ENCODE peak calls at places on chromosome 5, in six cellular contexts. C, H, N, K, B and A are unnamed samples.

GRCh38 chr5:122751293-122751753 is 23.6 kb upstream of the SNX2 start:
- DNase-seq in C (no peak), H (no peak), N (no peak), K (peak; percentile 38), B (no peak), A (no peak)

GRCh38 chr5:159049844-159050318 is 49.8 kb downstream of the EBF1 start:
- DNase-seq in C (no peak), H (no peak), N (no peak), K (no peak), B (peak; percentile 8), A (peak; percentile 10)

GRCh38 chr5:31981361-31981955 is 192.7 kb downstream of the GOLPH3 start:
- DNase-seq in C (no peak), H (no peak), N (no peak), K (no peak), B (no peak), A (no peak)

GRCh38 chr5:65101706-65102105 is 333.0 kb downstream of the CWC27 start:
- DNase-seq in C (no peak), H (no peak), N (no peak), K (no peak), B (no peak), A (no peak)

GRCh38 chr5:168266016-168266415 is 25.4 kb upstream of the WWC1 start:
- DNase-seq in C (no peak), H (no peak), N (no peak), K (no peak), B (no peak), A (no peak)

GRCh38 chr5:15431923-15432322 is 68.1 kb upstream of the FBXL7 start:
- DNase-seq in C (no peak), H (no peak), N (no peak), K (no peak), B (no peak), A (no peak)

GRCh38 chr5:123505633-123506032 is 6.3 kb upstream of the CSNK1G3 start:
- DNase-seq in C (no peak), H (no peak), N (no peak), K (no peak), B (no peak), A (no peak)

GRCh38 chr5:129963359-129963758 is 59.1 kb downstream of the CHSY3 start:
- DNase-seq in C (no peak), H (no peak), N (no peak), K (no peak), B (peak; percentile 66), A (no peak)

GRCh38 chr5:131581710-131582109 is 53.3 kb downstream of the RAPGEF6 start:
- DNase-seq in C (no peak), H (no peak), N (no peak), K (no peak), B (no peak), A (no peak)

GRCh38 chr5:88419931-88420330 is 151.3 kb upstream of the TMEM161B start:
- DNase-seq in C (no peak), H (no peak), N (no peak), K (no peak), B (no peak), A (no peak)

GRCh38 chr5:159026781-159027180 is 72.9 kb downstream of the EBF1 start:
- DNase-seq in C (no peak), H (no peak), N (no peak), K (no peak), B (no peak), A (no peak)

GRCh38 chr5:95162231-95162992 is 122.5 kb downstream of the MCTP1 start:
- DNase-seq in C (no peak), H (no peak), N (no peak), K (no peak), B (no peak), A (no peak)

GRCh38 chr5:147855774-147856069 is 22.8 kb upstream of the SCGB3A2 start:
- DNase-seq in C (no peak), H (no peak), N (no peak), K (no peak), B (no peak), A (no peak)

GRCh38 chr5:41510176-41510831 is at the start of gene PLCXD3:
- DNase-seq in C (no peak), H (peak; percentile 12), N (no peak), K (no peak), B (peak; percentile 22), A (peak; percentile 6)

GRCh38 chr5:72472031-72472430 is 35.2 kb downstream of the ZNF366 start:
- DNase-seq in C (no peak), H (no peak), N (no peak), K (no peak), B (no peak), A (no peak)

GRCh38 chr5:179166886-179167841 is 107.0 kb downstream of the ZNF354C start:
- DNase-seq in C (peak; percentile 31), H (peak; percentile 70), N (peak; percentile 53), K (peak; percentile 72), B (peak; percentile 45), A (peak; percentile 38)

GRCh38 chr5:95422842-95423241 is 31.7 kb downstream of the FAM81B start:
- DNase-seq in C (no peak), H (no peak), N (no peak), K (no peak), B (peak; percentile 16), A (no peak)

GRCh38 chr5:67095346-67095871 is 101.2 kb downstream of the CD180 start:
- DNase-seq in C (no peak), H (no peak), N (no peak), K (no peak), B (peak; percentile 79), A (peak; percentile 70)

GRCh38 chr5:77957931-77958476 is 181.9 kb upstream of the TBCA start:
- DNase-seq in C (no peak), H (peak; percentile 49), N (no peak), K (peak; percentile 38), B (no peak), A (no peak)

GRCh38 chr5:144531191-144531590 is 360.5 kb downstream of the KCTD16 start:
- DNase-seq in C (no peak), H (no peak), N (no peak), K (no peak), B (peak; percentile 52), A (no peak)

GRCh38 chr5:42502613-42503470 is 79.6 kb downstream of the GHR start:
- DNase-seq in C (no peak), H (no peak), N (no peak), K (no peak), B (no peak), A (no peak)

GRCh38 chr5:68780299-68780960 is 313.4 kb upstream of the SLC30A5 start:
- DNase-seq in C (no peak), H (no peak), N (no peak), K (no peak), B (no peak), A (no peak)

GRCh38 chr5:72441861-72442540 is 65.2 kb downstream of the ZNF366 start:
- DNase-seq in C (no peak), H (no peak), N (no peak), K (no peak), B (no peak), A (no peak)

GRCh38 chr5:131169810-131170539 is 769 bp upstream of the LYRM7 start:
- DNase-seq in C (no peak), H (no peak), N (no peak), K (no peak), B (no peak), A (no peak)

GRCh38 chr5:43207601-43208000 is 15.6 kb downstream of the NIM1K start:
- DNase-seq in C (no peak), H (no peak), N (no peak), K (no peak), B (no peak), A (no peak)